ENCODE peak calls at places on chromosomes 13 and 19, in eight cellular contexts. Q is NCI-H1930; Y is tibial artery; T is stimulated activated CD8-positive, alpha-beta memory T cell treated with anti-CD3 and anti-CD28 coated beads, Interleukin-12 subunit alpha, Interleukin-12 subunit beta, amount 100 ng/mL, for 1 hour; R is osteocyte; S is right lobe of liver; P is stimulated activated effector memory CD8-positive, alpha-beta T cell treated with anti-CD3 and anti-CD28 coated beads, Interleukin-12 subunit alpha, Interleukin-12 subunit beta, amount 100 ng/mL, for 72 hours; B is C1 segment of cervical spinal cord. M is an unnamed sample.

GRCh38 chr19:45713141-45713540 is 17.6 kb downstream of the FBXO46 start:
- DNase-seq in S (no peak), R (no peak), T (no peak), Q (no peak), Y (no peak), P (no peak), B (no peak), M (no peak)

GRCh38 chr19:33394006-33394722 is 20.7 kb downstream of the CEBPG start:
- DNase-seq in S (peak; percentile 78), B (no peak), Y (peak; percentile 80), R (no peak), Q (no peak), P (no peak), T (no peak), M (no peak)

GRCh38 chr13:99270503-99270902 is 12.3 kb upstream of the GPR18 start:
- DNase-seq in Y (no peak), S (no peak), T (no peak), R (no peak), Q (no peak), P (no peak), B (no peak), M (no peak)

GRCh38 chr13:61247149-61247936 is 168.3 kb downstream of the PCDH20 start:
- DNase-seq in R (no peak), T (no peak), S (no peak), Y (no peak), Q (no peak), P (no peak), B (no peak), M (peak; percentile 34)

GRCh38 chr19:9945319-9945966 is 9.1 kb upstream of the OLFM2 start:
- DNase-seq in Q (no peak), S (peak; percentile 36), B (peak; percentile 6), P (no peak), R (peak; percentile 98), T (no peak), Y (peak; percentile 98), M (no peak)

GRCh38 chr19:5926641-5927438 is 12.8 kb downstream of the CAPS start:
- DNase-seq in Q (no peak), R (no peak), S (no peak), Y (peak; percentile 81), T (no peak), B (no peak), P (no peak), M (no peak)

GRCh38 chr13:107035186-107035585 is 467.2 kb upstream of the ARGLU1 start:
- DNase-seq in Q (no peak), T (no peak), Y (no peak), P (no peak), S (no peak), B (no peak), R (no peak), M (no peak)

GRCh38 chr13:21675095-21676007 is 4.5 kb downstream of the FGF9 start:
- DNase-seq in S (no peak), Y (no peak), P (no peak), R (no peak), T (no peak), Q (peak; percentile 65), B (no peak), M (peak; percentile 83)

GRCh38 chr13:106213028-106213427 is 322.4 kb downstream of the EFNB2 start:
- DNase-seq in R (no peak), T (no peak), S (no peak), Y (no peak), P (no peak), B (no peak), Q (no peak), M (no peak)

GRCh38 chr19:46720516-46721239 is 3.8 kb upstream of the PRKD2 start:
- DNase-seq in B (no peak), P (no peak), Y (no peak), T (no peak), S (no peak), Q (no peak), R (no peak), M (no peak)

GRCh38 chr13:20247403-20247802 is 15.3 kb upstream of the GJB6 start:
- DNase-seq in B (no peak), S (no peak), P (no peak), T (no peak), Q (no peak), R (no peak), Y (no peak), M (no peak)

GRCh38 chr19:50723069-50723468 is at the start of gene CLEC11A:
- DNase-seq in Q (no peak), R (no peak), B (no peak), S (no peak), Y (peak; percentile 77), T (no peak), P (no peak), M (no peak)

GRCh38 chr13:28423010-28423409 is 71.9 kb downstream of the FLT1 start:
- DNase-seq in R (no peak), Y (peak; percentile 73), S (peak; percentile 51), T (peak; percentile 3), P (no peak), B (no peak), Q (no peak), M (no peak)

GRCh38 chr19:19342086-19343015 is 21.7 kb downstream of the MAU2 start:
- DNase-seq in Y (no peak), P (no peak), R (peak; percentile 90), S (peak; percentile 68), Q (peak; percentile 39), T (no peak), B (no peak), M (no peak)

GRCh38 chr13:108929532-108929931 is 300.1 kb downstream of the MYO16 start:
- DNase-seq in S (no peak), Y (no peak), T (no peak), P (no peak), B (no peak), Q (no peak), R (no peak), M (no peak)

GRCh38 chr19:48681127-48681470 is 8.3 kb upstream of the NTN5 start:
- DNase-seq in P (no peak), Y (no peak), T (no peak), S (no peak), Q (no peak), B (no peak), R (no peak), M (no peak)